ENCODE peak calls at places on chromosomes 12 and 14, in seven cellular contexts. One of them, this sample, is unnamed.

GRCh38 chr14:94864421-94865195 is 94.7 kb upstream of the GSC start:
- DNase-seq in testis: peak; percentile 19
- DNase-seq in GM18507: no peak
- DNase-seq in GM03348: no peak
- DNase-seq in mucosa of descending colon: no peak
- DNase-seq in activated T-helper 1 cell treated with anti-CD3 and anti-CD28 coated beads, Interleukin-2, amount 50 U/mL, for 16 hours: no peak
- DNase-seq in stimulated activated CD4-positive, alpha-beta T cell treated with anti-CD3 and anti-CD28 coated beads, Interleukin-2, amount 100 ng/mL, for 4 hours: no peak
- DNase-seq in this sample: no peak

GRCh38 chr12:66024966-66025365 is 105.6 kb downstream of the LLPH start:
- DNase-seq in testis: no peak
- DNase-seq in GM18507: no peak
- DNase-seq in mucosa of descending colon: no peak
- DNase-seq in stimulated activated CD4-positive, alpha-beta T cell treated with anti-CD3 and anti-CD28 coated beads, Interleukin-2, amount 100 ng/mL, for 4 hours: no peak
- DNase-seq in activated T-helper 1 cell treated with anti-CD3 and anti-CD28 coated beads, Interleukin-2, amount 50 U/mL, for 16 hours: no peak
- DNase-seq in GM03348: no peak
- DNase-seq in this sample: no peak

GRCh38 chr12:42583017-42583416 is 6.5 kb downstream of the PRICKLE1 start:
- DNase-seq in mucosa of descending colon: no peak
- DNase-seq in GM18507: no peak
- DNase-seq in stimulated activated CD4-positive, alpha-beta T cell treated with anti-CD3 and anti-CD28 coated beads, Interleukin-2, amount 100 ng/mL, for 4 hours: no peak
- DNase-seq in activated T-helper 1 cell treated with anti-CD3 and anti-CD28 coated beads, Interleukin-2, amount 50 U/mL, for 16 hours: no peak
- DNase-seq in GM03348: no peak
- DNase-seq in testis: no peak
- DNase-seq in this sample: no peak

GRCh38 chr12:131455581-131456110 is 255.2 kb upstream of the SFSWAP start:
- DNase-seq in activated T-helper 1 cell treated with anti-CD3 and anti-CD28 coated beads, Interleukin-2, amount 50 U/mL, for 16 hours: no peak
- DNase-seq in mucosa of descending colon: no peak
- DNase-seq in stimulated activated CD4-positive, alpha-beta T cell treated with anti-CD3 and anti-CD28 coated beads, Interleukin-2, amount 100 ng/mL, for 4 hours: no peak
- DNase-seq in testis: peak; percentile 12
- DNase-seq in GM03348: no peak
- DNase-seq in GM18507: no peak
- DNase-seq in this sample: no peak

GRCh38 chr12:113880993-113881392 is 85.1 kb downstream of the RBM19 start:
- DNase-seq in activated T-helper 1 cell treated with anti-CD3 and anti-CD28 coated beads, Interleukin-2, amount 50 U/mL, for 16 hours: no peak
- DNase-seq in GM03348: no peak
- DNase-seq in mucosa of descending colon: no peak
- DNase-seq in GM18507: no peak
- DNase-seq in testis: no peak
- DNase-seq in stimulated activated CD4-positive, alpha-beta T cell treated with anti-CD3 and anti-CD28 coated beads, Interleukin-2, amount 100 ng/mL, for 4 hours: no peak
- DNase-seq in this sample: no peak

GRCh38 chr14:52447236-52447635 is 105.1 kb downstream of the TXNDC16 start:
- DNase-seq in GM18507: no peak
- DNase-seq in GM03348: no peak
- DNase-seq in testis: no peak
- DNase-seq in mucosa of descending colon: no peak
- DNase-seq in stimulated activated CD4-positive, alpha-beta T cell treated with anti-CD3 and anti-CD28 coated beads, Interleukin-2, amount 100 ng/mL, for 4 hours: no peak
- DNase-seq in activated T-helper 1 cell treated with anti-CD3 and anti-CD28 coated beads, Interleukin-2, amount 50 U/mL, for 16 hours: no peak
- DNase-seq in this sample: no peak

GRCh38 chr12:4282103-4282891 is 8.7 kb downstream of the CCND2 start:
- DNase-seq in GM03348: no peak
- DNase-seq in stimulated activated CD4-positive, alpha-beta T cell treated with anti-CD3 and anti-CD28 coated beads, Interleukin-2, amount 100 ng/mL, for 4 hours: no peak
- DNase-seq in mucosa of descending colon: no peak
- DNase-seq in testis: no peak
- DNase-seq in activated T-helper 1 cell treated with anti-CD3 and anti-CD28 coated beads, Interleukin-2, amount 50 U/mL, for 16 hours: no peak
- DNase-seq in GM18507: no peak
- DNase-seq in this sample: no peak

GRCh38 chr12:87660987-87661769 is 368.0 kb downstream of the C12orf50 start:
- DNase-seq in testis: no peak
- DNase-seq in activated T-helper 1 cell treated with anti-CD3 and anti-CD28 coated beads, Interleukin-2, amount 50 U/mL, for 16 hours: no peak
- DNase-seq in GM18507: no peak
- DNase-seq in mucosa of descending colon: no peak
- DNase-seq in GM03348: no peak
- DNase-seq in stimulated activated CD4-positive, alpha-beta T cell treated with anti-CD3 and anti-CD28 coated beads, Interleukin-2, amount 100 ng/mL, for 4 hours: no peak
- DNase-seq in this sample: no peak

GRCh38 chr14:72665259-72665658 is 228.6 kb downstream of the DPF3 start:
- DNase-seq in GM03348: peak; percentile 79
- DNase-seq in mucosa of descending colon: no peak
- DNase-seq in activated T-helper 1 cell treated with anti-CD3 and anti-CD28 coated beads, Interleukin-2, amount 50 U/mL, for 16 hours: no peak
- DNase-seq in stimulated activated CD4-positive, alpha-beta T cell treated with anti-CD3 and anti-CD28 coated beads, Interleukin-2, amount 100 ng/mL, for 4 hours: no peak
- DNase-seq in GM18507: no peak
- DNase-seq in testis: no peak
- DNase-seq in this sample: no peak

GRCh38 chr14:96150214-96150613 is 54.4 kb upstream of the BDKRB2 start:
- DNase-seq in stimulated activated CD4-positive, alpha-beta T cell treated with anti-CD3 and anti-CD28 coated beads, Interleukin-2, amount 100 ng/mL, for 4 hours: no peak
- DNase-seq in mucosa of descending colon: no peak
- DNase-seq in GM03348: no peak
- DNase-seq in GM18507: no peak
- DNase-seq in activated T-helper 1 cell treated with anti-CD3 and anti-CD28 coated beads, Interleukin-2, amount 50 U/mL, for 16 hours: no peak
- DNase-seq in testis: no peak
- DNase-seq in this sample: no peak

GRCh38 chr12:12745576-12746211 is 28.5 kb downstream of the CDKN1B start:
- DNase-seq in stimulated activated CD4-positive, alpha-beta T cell treated with anti-CD3 and anti-CD28 coated beads, Interleukin-2, amount 100 ng/mL, for 4 hours: no peak
- DNase-seq in GM18507: no peak
- DNase-seq in GM03348: no peak
- DNase-seq in activated T-helper 1 cell treated with anti-CD3 and anti-CD28 coated beads, Interleukin-2, amount 50 U/mL, for 16 hours: no peak
- DNase-seq in mucosa of descending colon: no peak
- DNase-seq in testis: no peak
- DNase-seq in this sample: no peak

GRCh38 chr14:65769151-65769550 is 356.6 kb downstream of the FUT8 start:
- DNase-seq in GM18507: no peak
- DNase-seq in stimulated activated CD4-positive, alpha-beta T cell treated with anti-CD3 and anti-CD28 coated beads, Interleukin-2, amount 100 ng/mL, for 4 hours: no peak
- DNase-seq in mucosa of descending colon: no peak
- DNase-seq in GM03348: no peak
- DNase-seq in testis: no peak
- DNase-seq in activated T-helper 1 cell treated with anti-CD3 and anti-CD28 coated beads, Interleukin-2, amount 50 U/mL, for 16 hours: no peak
- DNase-seq in this sample: no peak

GRCh38 chr14:91367173-91368171 is 50.1 kb downstream of the CCDC88C start:
- DNase-seq in mucosa of descending colon: peak; percentile 51
- DNase-seq in GM03348: no peak
- DNase-seq in stimulated activated CD4-positive, alpha-beta T cell treated with anti-CD3 and anti-CD28 coated beads, Interleukin-2, amount 100 ng/mL, for 4 hours: no peak
- DNase-seq in testis: no peak
- DNase-seq in activated T-helper 1 cell treated with anti-CD3 and anti-CD28 coated beads, Interleukin-2, amount 50 U/mL, for 16 hours: peak; percentile 36
- DNase-seq in GM18507: peak; percentile 70
- DNase-seq in this sample: no peak

GRCh38 chr12:32754101-32754500 is 1.6 kb downstream of the YARS2 start:
- DNase-seq in activated T-helper 1 cell treated with anti-CD3 and anti-CD28 coated beads, Interleukin-2, amount 50 U/mL, for 16 hours: no peak
- DNase-seq in GM03348: no peak
- DNase-seq in stimulated activated CD4-positive, alpha-beta T cell treated with anti-CD3 and anti-CD28 coated beads, Interleukin-2, amount 100 ng/mL, for 4 hours: no peak
- DNase-seq in mucosa of descending colon: no peak
- DNase-seq in GM18507: no peak
- DNase-seq in testis: no peak
- DNase-seq in this sample: no peak

GRCh38 chr14:81343166-81343565 is 57.0 kb downstream of the STON2 start:
- DNase-seq in activated T-helper 1 cell treated with anti-CD3 and anti-CD28 coated beads, Interleukin-2, amount 50 U/mL, for 16 hours: no peak
- DNase-seq in testis: no peak
- DNase-seq in GM18507: no peak
- DNase-seq in stimulated activated CD4-positive, alpha-beta T cell treated with anti-CD3 and anti-CD28 coated beads, Interleukin-2, amount 100 ng/mL, for 4 hours: no peak
- DNase-seq in mucosa of descending colon: no peak
- DNase-seq in GM03348: no peak
- DNase-seq in this sample: no peak

GRCh38 chr12:46439793-46440511 is 67.4 kb upstream of the SLC38A2 start:
- DNase-seq in GM03348: no peak
- DNase-seq in mucosa of descending colon: no peak
- DNase-seq in testis: no peak
- DNase-seq in stimulated activated CD4-positive, alpha-beta T cell treated with anti-CD3 and anti-CD28 coated beads, Interleukin-2, amount 100 ng/mL, for 4 hours: no peak
- DNase-seq in activated T-helper 1 cell treated with anti-CD3 and anti-CD28 coated beads, Interleukin-2, amount 50 U/mL, for 16 hours: no peak
- DNase-seq in GM18507: no peak
- DNase-seq in this sample: no peak

This sample was measured in omental fat pad.